ENCODE peak calls at places on chromosomes 3 and 15, in five cellular contexts. D is astrocyte, A is mammary epithelial cell, P is HCT116, F is PC-3. Z is an unnamed sample.

GRCh38 chr15:99605490-99605931 is 39.7 kb downstream of the MEF2A start:
- DNase-seq in D (peak; percentile 21), A (peak; percentile 51), P (no peak), F (peak; percentile 32), Z (no peak)

GRCh38 chr3:127773752-127774395 is 48.4 kb downstream of the MGLL start:
- DNase-seq in D (no peak), A (no peak), P (no peak), F (no peak), Z (no peak)

GRCh38 chr3:167996514-167996913 is 99.2 kb downstream of the GOLIM4 start:
- DNase-seq in D (no peak), A (no peak), P (no peak), F (no peak), Z (no peak)

GRCh38 chr3:66997560-66998074 is 490 bp upstream of the KBTBD8 start:
- DNase-seq in D (peak; percentile 70), A (no peak), P (no peak), F (no peak), Z (peak; percentile 82)

GRCh38 chr15:68797157-68797556 is 23.5 kb downstream of the ANP32A start:
- DNase-seq in D (peak; percentile 68), A (no peak), P (no peak), F (no peak), Z (peak; percentile 43)

GRCh38 chr15:42150246-42150970 is 6.0 kb downstream of the PLA2G4F start:
- DNase-seq in D (no peak), A (no peak), P (no peak), F (no peak), Z (no peak)

GRCh38 chr3:4786431-4786830 is 192.8 kb upstream of the BHLHE40 start:
- DNase-seq in D (no peak), A (peak; percentile 30), P (no peak), F (no peak), Z (no peak)

GRCh38 chr15:76340802-76341365 is 4.3 kb downstream of the ISL2 start:
- DNase-seq in D (no peak), A (no peak), P (no peak), F (no peak), Z (peak; percentile 35)

GRCh38 chr3:99006686-99007085 is 105.2 kb upstream of the DCBLD2 start:
- DNase-seq in D (no peak), A (no peak), P (no peak), F (no peak), Z (no peak)

GRCh38 chr3:139935071-139935865 is at the start of gene CLSTN2:
- DNase-seq in D (peak; percentile 32), A (peak; percentile 59), P (no peak), F (no peak), Z (peak; percentile 66)

GRCh38 chr3:62558549-62559112 is 185.3 kb upstream of the FEZF2 start:
- DNase-seq in D (no peak), A (no peak), P (no peak), F (peak; percentile 24), Z (no peak)

GRCh38 chr3:10410383-10411002 is 89.6 kb upstream of the SEC13 start:
- DNase-seq in D (no peak), A (no peak), P (no peak), F (no peak), Z (no peak)

GRCh38 chr15:98953000-98953776 is 54.4 kb downstream of the PGPEP1L start:
- DNase-seq in D (no peak), A (no peak), P (no peak), F (no peak), Z (no peak)

GRCh38 chr3:88005066-88005465 is 53.7 kb downstream of the CGGBP1 start:
- DNase-seq in D (peak; percentile 33), A (no peak), P (peak; percentile 18), F (peak; percentile 66), Z (peak; percentile 65)

GRCh38 chr3:37712918-37713819 is 148.5 kb upstream of the CTDSPL start:
- DNase-seq in D (peak; percentile 51), A (no peak), P (no peak), F (peak; percentile 46), Z (peak; percentile 35)

GRCh38 chr15:100958326-100959065 is 39.3 kb downstream of the LRRK1 start:
- DNase-seq in D (peak; percentile 75), A (no peak), P (no peak), F (peak; percentile 77), Z (peak; percentile 72)

GRCh38 chr15:68332266-68332665 is 54.7 kb downstream of the FEM1B start:
- DNase-seq in D (no peak), A (no peak), P (no peak), F (no peak), Z (no peak)

GRCh38 chr15:100008258-100008657 is 275.0 kb upstream of the LYSMD4 start:
- DNase-seq in D (no peak), A (peak; percentile 43), P (no peak), F (peak; percentile 69), Z (no peak)

GRCh38 chr3:52225452-52226228 is at the start of gene TLR9:
- DNase-seq in D (no peak), A (no peak), P (no peak), F (no peak), Z (no peak)

GRCh38 chr3:52289338-52289746 is 1.7 kb downstream of the GLYCTK start:
- DNase-seq in D (no peak), A (no peak), P (no peak), F (no peak), Z (no peak)

GRCh38 chr3:128009952-128010846 is 42.0 kb upstream of the SEC61A1 start:
- DNase-seq in D (peak; percentile 14), A (peak; percentile 50), P (no peak), F (no peak), Z (peak; percentile 78)

GRCh38 chr15:79007066-79007465 is 62.2 kb upstream of the CTSH start:
- DNase-seq in D (no peak), A (no peak), P (peak; percentile 57), F (peak; percentile 32), Z (peak; percentile 32)

GRCh38 chr3:129616291-129616690 is 9.8 kb upstream of the PLXND1 start:
- DNase-seq in D (no peak), A (no peak), P (no peak), F (no peak), Z (no peak)

GRCh38 chr3:20054549-20054987 is 14.3 kb downstream of the KAT2B start:
- DNase-seq in D (peak; percentile 78), A (peak; percentile 99), P (peak; percentile 95), F (peak; percentile 100), Z (peak; percentile 86)

GRCh38 chr15:85754993-85755392 is 39.7 kb downstream of the KLHL25 start:
- DNase-seq in D (no peak), A (no peak), P (no peak), F (no peak), Z (peak; percentile 9)

GRCh38 chr3:13349823-13350222 is 70.3 kb downstream of the NUP210 start:
- DNase-seq in D (no peak), A (no peak), P (no peak), F (no peak), Z (no peak)

GRCh38 chr15:81338422-81339007 is 14.6 kb upstream of the STARD5 start:
- DNase-seq in D (peak; percentile 96), A (peak; percentile 87), P (peak; percentile 2), F (peak; percentile 93), Z (peak; percentile 86)

GRCh38 chr3:106305882-106306445 is 437.2 kb upstream of the CBLB start:
- DNase-seq in D (peak; percentile 63), A (no peak), P (no peak), F (no peak), Z (peak; percentile 4)

GRCh38 chr15:53627279-53627678 is 132.2 kb downstream of the WDR72 start:
- DNase-seq in D (peak; percentile 0), A (no peak), P (no peak), F (no peak), Z (no peak)

GRCh38 chr3:177351757-177352158 is 154.5 kb upstream of the TBL1XR1 start:
- DNase-seq in D (no peak), A (no peak), P (no peak), F (no peak), Z (no peak)

GRCh38 chr15:40300367-40300766 is 7.4 kb downstream of the PLCB2 start:
- DNase-seq in D (no peak), A (no peak), P (no peak), F (no peak), Z (no peak)

GRCh38 chr3:151838574-151839312 is 24.8 kb downstream of the AADAC start:
- DNase-seq in D (peak; percentile 67), A (peak; percentile 55), P (peak; percentile 75), F (peak; percentile 88), Z (peak; percentile 93)

GRCh38 chr3:48232734-48233133 is 8.2 kb upstream of the ZNF589 start:
- DNase-seq in D (peak; percentile 69), A (peak; percentile 60), P (peak; percentile 74), F (peak; percentile 84), Z (peak; percentile 79)

GRCh38 chr3:183808355-183808754 is 17.0 kb downstream of the MAP6D1 start:
- DNase-seq in D (no peak), A (no peak), P (no peak), F (no peak), Z (no peak)

GRCh38 chr3:108940568-108941285 is 13.0 kb downstream of the GUCA1C start:
- DNase-seq in D (peak; percentile 71), A (peak; percentile 16), P (no peak), F (no peak), Z (no peak)

DNA sequence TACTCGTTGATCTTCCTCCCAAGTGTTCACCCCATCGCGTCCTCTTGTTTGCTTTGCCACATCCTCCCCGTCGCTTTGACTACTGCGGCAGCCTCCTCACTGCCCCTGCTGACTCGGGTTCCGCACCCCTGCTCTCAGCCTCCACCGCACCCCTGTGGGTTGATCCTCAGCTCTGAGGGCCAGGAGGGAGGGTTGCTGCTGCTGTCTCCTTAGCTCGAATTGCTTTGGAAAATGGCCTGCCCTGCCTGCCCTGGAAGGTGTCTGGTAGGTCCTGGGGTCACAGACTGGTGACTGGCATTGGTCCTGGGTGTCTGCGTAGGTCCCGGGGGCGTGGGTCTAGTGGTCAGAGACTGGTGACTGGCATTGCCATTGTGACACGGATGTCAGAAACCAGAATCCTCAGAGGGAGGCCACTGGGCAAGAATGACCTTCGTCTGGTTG is 9.4 kb downstream of the MUC4 start:
- DNase-seq in D (no peak), A (no peak), P (no peak), F (no peak), Z (no peak)
- H3K4me2 ChIP-seq in D (no peak overlapping the region), A (no peak overlapping the region), P (no peak overlapping the region), F (no peak overlapping the region), Z (no peak overlapping the region)

GRCh38 chr15:80216911-80217310 is 35.1 kb downstream of the CTXND1 start:
- DNase-seq in D (no peak), A (no peak), P (no peak), F (no peak), Z (no peak)
- TF ChIP-seq EZH2 in D (no peak), A (no peak), P (no peak), F (no peak), Z (no peak)

GRCh38 chr3:65030847-65031463 is 343.2 kb upstream of the ADAMTS9 start:
- DNase-seq in D (peak; percentile 98), A (peak; percentile 89), P (no peak), F (peak; percentile 8), Z (peak; percentile 65)
- H3K9ac ChIP-seq in D (no peak overlapping the region), A (no peak overlapping the region), P (no peak overlapping the region), F (no peak overlapping the region), Z (no peak overlapping the region)

DNA sequence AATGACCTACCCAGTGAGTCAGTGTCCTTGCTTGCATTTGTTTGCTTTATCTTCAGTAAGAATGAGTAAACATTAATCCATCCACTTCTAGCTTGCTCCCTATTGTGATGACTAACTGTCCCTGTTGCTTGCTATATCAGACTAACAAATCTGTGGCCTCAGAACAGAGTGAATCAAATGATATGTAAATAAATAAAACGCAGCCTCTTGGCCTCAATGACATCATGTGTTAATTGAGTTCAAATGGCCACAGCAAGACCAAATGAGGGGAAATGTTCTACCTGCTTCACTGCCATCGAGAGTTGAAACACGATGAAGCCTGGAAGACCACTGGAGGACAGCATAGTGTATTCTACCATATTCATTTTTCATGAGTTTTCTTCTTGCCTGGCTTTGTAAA is 1144.3 kb downstream of the TUSC7 start:
- DNase-seq in D (peak; percentile 87), A (peak; percentile 1), P (no peak), F (peak; percentile 76), Z (peak; percentile 87)
- H3K4me2 ChIP-seq in D (no peak overlapping the region), A (no peak overlapping the region), P (no peak overlapping the region), F (no peak overlapping the region), Z (peak overlapping the region; percentile 0)

Z was measured in GM23248.